ENCODE peak calls at places on chromosomes 7 and 10, in five cellular contexts. J is heart left ventricle; F is cardiac muscle cell; W is dorsolateral prefrontal cortex; A is CD8-positive, alpha-beta memory T cell. C is an unnamed sample.
A peak's percentile ranks its signal among the peaks of the same experiment; 100 is the strongest.

GRCh38 chr10:24759706-24760105 is 36.0 kb upstream of the ARHGAP21 start:
- DNase-seq in F (no peak), W (no peak), J (no peak), A (no peak), C (no peak)

GRCh38 chr7:87359366-87359765 is 13.9 kb downstream of the CROT start:
- DNase-seq in F (no peak), W (no peak), J (no peak), A (no peak), C (no peak)

GRCh38 chr7:32470871-32471270 is 19.3 kb downstream of the LSM5 start:
- DNase-seq in J (no peak), F (no peak), W (no peak), A (no peak), C (no peak)

GRCh38 chr7:66699998-66700397 is 40.5 kb upstream of the RABGEF1 start:
- DNase-seq in F (peak; percentile 72), J (no peak), W (peak; percentile 51), A (no peak), C (no peak)

GRCh38 chr10:77973276-77973675 is 46.7 kb upstream of the DLG5 start:
- DNase-seq in J (no peak), F (no peak), W (no peak), A (no peak), C (no peak)

GRCh38 chr10:49292565-49293207 is 6.3 kb upstream of the C10orf71 start:
- DNase-seq in J (peak; percentile 7), F (no peak), A (no peak), W (no peak), C (no peak)

GRCh38 chr10:110305767-110306451 is 1.2 kb upstream of the SMNDC1 start:
- DNase-seq in J (no peak), W (no peak), A (peak; percentile 69), F (peak; percentile 89), C (peak; percentile 53)

GRCh38 chr7:116540743-116541142 is 15.9 kb downstream of the CAV1 start:
- DNase-seq in W (no peak), J (no peak), F (no peak), A (no peak), C (no peak)

GRCh38 chr10:86770412-86770960 is 14.1 kb downstream of the BMPR1A start:
- DNase-seq in W (no peak), J (no peak), F (peak; percentile 10), A (no peak), C (no peak)

GRCh38 chr7:42426163-42426562 is 189.2 kb upstream of the GLI3 start:
- DNase-seq in F (peak; percentile 92), J (no peak), W (no peak), A (no peak), C (no peak)

GRCh38 chr10:80188713-80189112 is 16.6 kb downstream of the ANXA11 start:
- DNase-seq in J (no peak), W (no peak), A (no peak), F (no peak), C (no peak)

GRCh38 chr10:80187465-80188409 is 17.6 kb downstream of the ANXA11 start:
- DNase-seq in J (no peak), W (no peak), F (no peak), A (peak; percentile 92), C (no peak)

GRCh38 chr10:80185522-80186299 is 19.6 kb downstream of the ANXA11 start:
- DNase-seq in A (no peak), F (peak; percentile 42), J (no peak), W (no peak), C (no peak)

GRCh38 chr10:80186364-80187012 is 18.8 kb downstream of the ANXA11 start:
- DNase-seq in W (peak; percentile 27), J (no peak), A (peak; percentile 44), F (no peak), C (no peak)

DNA sequence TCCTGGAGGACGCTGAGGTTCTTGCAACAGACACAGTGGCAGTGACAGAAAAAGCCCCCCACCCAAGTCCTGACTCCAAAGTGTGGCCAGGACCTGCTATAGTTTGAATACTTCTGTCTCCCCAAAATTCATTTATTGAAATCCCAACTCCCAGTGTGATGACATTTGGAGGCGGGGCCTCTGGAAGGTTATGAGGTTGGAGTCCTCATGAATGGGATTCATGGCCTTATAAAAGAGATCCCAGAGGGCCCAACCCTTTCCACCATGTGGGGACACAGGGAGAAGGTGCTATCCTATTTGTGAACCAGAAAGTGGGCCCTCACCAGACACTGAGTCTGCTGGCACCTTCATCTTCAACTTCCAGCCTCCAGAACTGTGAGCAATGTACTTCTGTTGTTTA is 18.3 kb downstream of the ANXA11 start:
- DNase-seq in A (no peak), F (no peak), J (no peak), W (no peak), C (no peak)
- H3K27ac ChIP-seq in A (peak overlapping the region; percentile 72), F (no peak overlapping the region), J (no peak overlapping the region), W (no peak overlapping the region), C (no peak overlapping the region)

DNA sequence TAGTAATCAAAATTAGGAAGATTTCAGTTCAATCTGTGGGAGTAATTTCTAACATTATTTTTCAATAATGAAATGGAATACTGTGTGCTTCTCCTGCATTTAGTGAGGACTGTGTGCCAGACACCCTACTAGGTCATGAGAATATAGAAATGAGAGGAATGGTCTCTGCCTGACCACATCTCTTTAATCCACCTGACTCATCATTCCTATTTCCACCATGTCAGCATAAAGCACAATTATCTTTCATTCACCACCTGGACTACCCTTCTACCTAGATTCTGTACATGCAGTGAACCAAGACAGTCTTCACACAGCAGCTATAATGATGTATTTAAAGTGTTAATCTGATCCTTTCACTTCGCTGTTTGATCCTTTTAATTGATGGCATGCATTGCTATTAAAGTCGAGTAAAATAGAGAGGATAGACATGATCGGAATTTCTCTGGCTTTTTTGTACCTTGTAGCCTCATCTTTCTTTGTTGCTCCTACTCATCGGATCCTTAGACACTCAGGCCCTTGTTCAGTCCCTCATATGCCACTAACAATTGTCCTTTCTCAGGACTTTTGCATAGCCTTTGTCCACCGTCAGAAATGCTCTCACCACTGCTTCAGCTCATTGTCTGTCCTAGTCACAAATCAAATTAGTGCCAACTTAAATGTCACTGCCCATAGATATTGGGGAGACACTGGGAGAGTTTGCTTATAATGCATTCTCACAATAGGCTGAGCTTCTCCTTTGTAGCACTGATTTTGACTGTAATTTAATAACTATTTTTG is 1037.1 kb downstream of the REEP3 start:
- DNase-seq in F (no peak), W (no peak), J (no peak), A (no peak), C (no peak)
- H3K27ac ChIP-seq in F (no peak overlapping the region), W (peak overlapping the region; percentile 66), J (no peak overlapping the region), A (no peak overlapping the region), C (peak overlapping the region; percentile 75)

GRCh38 chr7:127666602-127667001 is 14.6 kb downstream of the SND1 start:
- DNase-seq in W (no peak), F (no peak), J (no peak), A (no peak), C (no peak)
- H3K27ac ChIP-seq in W (no peak overlapping the region), F (no peak overlapping the region), J (no peak overlapping the region), A (no peak overlapping the region), C (no peak overlapping the region)

GRCh38 chr7:47940482-47941001 is 7.7 kb downstream of the PKD1L1 start:
- DNase-seq in J (peak; percentile 83), A (no peak), W (no peak), F (peak; percentile 63), C (no peak)
- H3K27ac ChIP-seq in J (peak overlapping the region; percentile 76), A (no peak overlapping the region), W (no peak overlapping the region), F (peak overlapping the region; percentile 71), C (no peak overlapping the region)

GRCh38 chr10:3868274-3868669 is 83.3 kb upstream of the KLF6 start:
- DNase-seq in A (no peak), J (no peak), F (no peak), W (no peak), C (no peak)
- H3K27ac ChIP-seq in A (no peak overlapping the region), J (no peak overlapping the region), F (no peak overlapping the region), W (no peak overlapping the region), C (no peak overlapping the region)